ENCODE peak calls at places on chromosome 18, in six cellular contexts. One of them, this sample, is unnamed. For H3K4me1, the result is how much of the 10 kb centered on the place peaks cover.

GRCh38 chr18:13611616-13612110 is 114.7 kb downstream of the FAM210A start:
- DNase-seq in A549: no peak
- DNase-seq in astrocyte: peak
- DNase-seq in Peyer's patch: peak
- DNase-seq in pancreas: no peak
- DNase-seq in psoas muscle: peak
- DNase-seq in this sample: no peak

GRCh38 chr18:23226930-23227728 is 91.8 kb downstream of the CABLES1 start:
- DNase-seq in Peyer's patch: no peak
- DNase-seq in psoas muscle: peak
- DNase-seq in astrocyte: peak
- DNase-seq in A549: no peak
- DNase-seq in pancreas: no peak
- DNase-seq in this sample: no peak

GRCh38 chr18:75111673-75112485 is 97.1 kb downstream of the PTGR3 start:
- DNase-seq in psoas muscle: no peak
- DNase-seq in A549: no peak
- DNase-seq in astrocyte: no peak
- DNase-seq in Peyer's patch: peak
- DNase-seq in pancreas: no peak
- DNase-seq in this sample: peak

GRCh38 chr18:80034852-80035406 is 695 bp downstream of the RBFA start:
- DNase-seq in A549: no peak
- DNase-seq in psoas muscle: no peak
- DNase-seq in astrocyte: no peak
- DNase-seq in Peyer's patch: no peak
- DNase-seq in pancreas: no peak
- DNase-seq in this sample: no peak

GRCh38 chr18:13452448-13452811 is 233.9 kb downstream of the LDLRAD4 start:
- DNase-seq in A549: peak
- DNase-seq in pancreas: no peak
- DNase-seq in psoas muscle: peak
- DNase-seq in Peyer's patch: no peak
- DNase-seq in astrocyte: peak
- DNase-seq in this sample: no peak

GRCh38 chr18:73975266-73975665 is 172.4 kb downstream of the FBXO15 start:
- DNase-seq in Peyer's patch: no peak
- DNase-seq in pancreas: no peak
- DNase-seq in astrocyte: peak
- DNase-seq in A549: no peak
- DNase-seq in psoas muscle: no peak
- DNase-seq in this sample: no peak

GRCh38 chr18:52283927-52284326 is 56.1 kb upstream of the DCC start:
- DNase-seq in psoas muscle: no peak
- DNase-seq in pancreas: no peak
- DNase-seq in Peyer's patch: no peak
- DNase-seq in astrocyte: no peak
- DNase-seq in A549: no peak
- DNase-seq in this sample: no peak

GRCh38 chr18:60740313-60740712 is 367.7 kb upstream of the MC4R start:
- DNase-seq in pancreas: no peak
- DNase-seq in Peyer's patch: no peak
- DNase-seq in astrocyte: no peak
- DNase-seq in A549: no peak
- DNase-seq in psoas muscle: no peak
- DNase-seq in this sample: no peak

GRCh38 chr18:79395761-79396404 is at the start of gene NFATC1:
- DNase-seq in astrocyte: peak
- DNase-seq in psoas muscle: peak
- DNase-seq in Peyer's patch: peak
- DNase-seq in pancreas: peak
- DNase-seq in A549: peak
- DNase-seq in this sample: no peak

GRCh38 chr18:9823805-9824473 is 61.8 kb upstream of the TXNDC2 start:
- DNase-seq in A549: no peak
- DNase-seq in psoas muscle: no peak
- DNase-seq in astrocyte: peak
- DNase-seq in Peyer's patch: no peak
- DNase-seq in pancreas: no peak
- DNase-seq in this sample: no peak

GRCh38 chr18:68623342-68623741 is 91.6 kb downstream of the TMX3 start:
- DNase-seq in A549: peak
- DNase-seq in astrocyte: peak
- DNase-seq in pancreas: peak
- DNase-seq in Peyer's patch: no peak
- DNase-seq in psoas muscle: peak
- DNase-seq in this sample: no peak

GRCh38 chr18:28088477-28088876 is 88.5 kb downstream of the CDH2 start:
- DNase-seq in psoas muscle: no peak
- DNase-seq in A549: no peak
- DNase-seq in astrocyte: no peak
- DNase-seq in Peyer's patch: no peak
- DNase-seq in pancreas: no peak
- DNase-seq in this sample: no peak

GRCh38 chr18:47204908-47205522 is 28.9 kb upstream of the IER3IP1 start:
- DNase-seq in Peyer's patch: peak
- DNase-seq in astrocyte: no peak
- DNase-seq in psoas muscle: no peak
- DNase-seq in pancreas: peak
- DNase-seq in A549: peak
- DNase-seq in this sample: no peak

GRCh38 chr18:6509417-6510198 is 94.9 kb upstream of the L3MBTL4 start:
- DNase-seq in A549: no peak
- DNase-seq in psoas muscle: no peak
- DNase-seq in astrocyte: no peak
- DNase-seq in pancreas: no peak
- DNase-seq in Peyer's patch: no peak
- DNase-seq in this sample: no peak

GRCh38 chr18:61546598-61546997 is 213.4 kb downstream of the CDH20 start:
- DNase-seq in A549: no peak
- DNase-seq in astrocyte: peak
- DNase-seq in Peyer's patch: no peak
- DNase-seq in pancreas: no peak
- DNase-seq in psoas muscle: no peak
- DNase-seq in this sample: no peak

GRCh38 chr18:79615091-79615490 is 64.5 kb upstream of the CTDP1 start:
- DNase-seq in psoas muscle: no peak
- DNase-seq in pancreas: no peak
- DNase-seq in A549: no peak
- DNase-seq in astrocyte: no peak
- DNase-seq in Peyer's patch: peak
- DNase-seq in this sample: no peak

GRCh38 chr18:79047556-79048244 is 21.5 kb upstream of the ATP9B start:
- DNase-seq in astrocyte: no peak
- DNase-seq in A549: no peak
- DNase-seq in Peyer's patch: no peak
- DNase-seq in pancreas: no peak
- DNase-seq in psoas muscle: no peak
- DNase-seq in this sample: no peak

GRCh38 chr18:68714356-68714706 is 577 bp downstream of the TMX3 start:
- DNase-seq in astrocyte: no peak
- DNase-seq in Peyer's patch: no peak
- DNase-seq in A549: no peak
- DNase-seq in psoas muscle: no peak
- DNase-seq in pancreas: no peak
- DNase-seq in this sample: no peak

GRCh38 chr18:68701353-68701752 is 13.6 kb downstream of the TMX3 start:
- DNase-seq in pancreas: no peak
- DNase-seq in psoas muscle: no peak
- DNase-seq in A549: no peak
- DNase-seq in astrocyte: no peak
- DNase-seq in Peyer's patch: no peak
- DNase-seq in this sample: no peak

GRCh38 chr18:5462227-5462626 is 81.6 kb downstream of the EPB41L3 start:
- DNase-seq in astrocyte: no peak
- DNase-seq in A549: no peak
- DNase-seq in Peyer's patch: no peak
- DNase-seq in pancreas: no peak
- DNase-seq in psoas muscle: no peak
- DNase-seq in this sample: no peak

GRCh38 chr18:31138709-31139108 is 23.9 kb downstream of the DSC1 start:
- DNase-seq in Peyer's patch: no peak
- DNase-seq in astrocyte: no peak
- DNase-seq in pancreas: no peak
- DNase-seq in A549: no peak
- DNase-seq in psoas muscle: no peak
- DNase-seq in this sample: no peak

GRCh38 chr18:58309610-58310239 is 265.7 kb downstream of the NEDD4L start:
- DNase-seq in Peyer's patch: no peak
- DNase-seq in astrocyte: no peak
- DNase-seq in psoas muscle: no peak
- DNase-seq in A549: no peak
- DNase-seq in pancreas: no peak
- DNase-seq in this sample: no peak

GRCh38 chr18:58309099-58309498 is 265.1 kb downstream of the NEDD4L start:
- DNase-seq in pancreas: no peak
- DNase-seq in astrocyte: no peak
- DNase-seq in psoas muscle: no peak
- DNase-seq in A549: no peak
- DNase-seq in Peyer's patch: no peak
- DNase-seq in this sample: no peak

GRCh38 chr18:58310517-58310916 is 266.5 kb downstream of the NEDD4L start:
- DNase-seq in Peyer's patch: peak
- DNase-seq in psoas muscle: peak
- DNase-seq in A549: no peak
- DNase-seq in pancreas: peak
- DNase-seq in astrocyte: peak
- DNase-seq in this sample: no peak

GRCh38 chr18:58313491-58314032 is 269.5 kb downstream of the NEDD4L start:
- DNase-seq in pancreas: peak
- DNase-seq in A549: no peak
- DNase-seq in astrocyte: no peak
- DNase-seq in psoas muscle: no peak
- DNase-seq in Peyer's patch: no peak
- DNase-seq in this sample: no peak

DNA sequence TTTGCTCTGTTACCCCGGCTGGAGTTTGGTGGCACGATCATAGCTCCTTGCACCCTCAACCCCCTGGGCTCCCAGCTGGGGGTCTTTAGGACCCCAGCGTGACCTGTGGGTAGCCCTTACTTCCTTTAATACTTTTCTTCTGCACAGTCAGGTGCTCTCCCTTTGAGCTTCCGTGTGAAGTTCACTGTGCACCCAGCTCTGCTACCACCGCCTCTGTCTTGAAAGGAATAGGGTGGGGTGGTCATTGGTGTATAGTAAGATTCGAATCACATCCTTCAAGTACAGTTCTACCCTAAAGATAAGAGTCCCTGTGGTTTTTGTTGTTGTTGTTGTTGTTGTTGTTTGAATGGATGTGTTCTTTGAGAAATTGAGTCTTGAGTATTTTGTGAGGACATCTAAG is 267.4 kb downstream of the NEDD4L start:
- DNase-seq in A549: no peak
- DNase-seq in Peyer's patch: no peak
- DNase-seq in psoas muscle: no peak
- DNase-seq in astrocyte: no peak
- DNase-seq in pancreas: no peak
- DNase-seq in this sample: no peak
- H3K27ac ChIP-seq in A549: no peak
- H3K27ac ChIP-seq in Peyer's patch: no peak
- H3K27ac ChIP-seq in psoas muscle: peak
- H3K27ac ChIP-seq in astrocyte: no peak
- H3K27ac ChIP-seq in pancreas: peak
- H3K27ac ChIP-seq in this sample: no peak

DNA sequence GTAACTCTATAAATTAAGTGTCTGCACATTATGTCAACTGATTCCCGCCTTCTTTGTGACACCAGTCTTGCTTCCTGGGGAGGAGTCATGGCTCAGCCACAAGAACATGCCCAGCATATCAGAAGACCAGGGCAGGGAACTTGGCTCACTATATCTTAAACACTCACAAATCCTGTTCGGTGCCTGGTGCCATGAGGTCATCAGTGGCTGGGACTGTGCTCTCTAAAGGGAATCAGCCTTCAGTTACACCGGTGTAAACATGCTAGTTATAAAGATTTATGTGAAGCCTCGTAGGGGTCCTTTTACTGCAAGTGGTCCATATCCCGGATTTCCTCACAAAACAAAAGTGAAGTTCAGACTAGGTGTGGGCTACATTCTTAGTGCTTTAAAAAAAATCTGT is 73.1 kb upstream of the ZNF521 start:
- DNase-seq in psoas muscle: no peak
- DNase-seq in A549: no peak
- DNase-seq in pancreas: no peak
- DNase-seq in astrocyte: no peak
- DNase-seq in Peyer's patch: no peak
- DNase-seq in this sample: no peak
- H3K4me1 ChIP-seq in psoas muscle: under half
- H3K4me1 ChIP-seq in A549: under half
- H3K4me1 ChIP-seq in pancreas: under half
- H3K4me1 ChIP-seq in astrocyte: under half
- H3K4me1 ChIP-seq in Peyer's patch: under half
- H3K4me1 ChIP-seq in this sample: under half

GRCh38 chr18:50862401-50862800 is 16.5 kb upstream of the ME2 start:
- DNase-seq in Peyer's patch: no peak
- DNase-seq in astrocyte: no peak
- DNase-seq in A549: no peak
- DNase-seq in pancreas: no peak
- DNase-seq in psoas muscle: no peak
- DNase-seq in this sample: no peak

GRCh38 chr18:50863840-50864239 is 15.1 kb upstream of the ME2 start:
- DNase-seq in psoas muscle: no peak
- DNase-seq in astrocyte: no peak
- DNase-seq in pancreas: no peak
- DNase-seq in Peyer's patch: no peak
- DNase-seq in A549: no peak
- DNase-seq in this sample: no peak

GRCh38 chr18:50857694-50858093 is 21.2 kb upstream of the ME2 start:
- DNase-seq in pancreas: no peak
- DNase-seq in psoas muscle: no peak
- DNase-seq in A549: peak
- DNase-seq in Peyer's patch: no peak
- DNase-seq in astrocyte: no peak
- DNase-seq in this sample: no peak

GRCh38 chr18:50859793-50860192 is 19.1 kb upstream of the ME2 start:
- DNase-seq in pancreas: no peak
- DNase-seq in astrocyte: no peak
- DNase-seq in psoas muscle: no peak
- DNase-seq in A549: no peak
- DNase-seq in Peyer's patch: no peak
- DNase-seq in this sample: no peak

GRCh38 chr18:50861617-50862016 is 17.3 kb upstream of the ME2 start:
- DNase-seq in A549: no peak
- DNase-seq in astrocyte: no peak
- DNase-seq in pancreas: no peak
- DNase-seq in psoas muscle: no peak
- DNase-seq in Peyer's patch: no peak
- DNase-seq in this sample: no peak
- H3K27ac ChIP-seq in A549: no peak
- H3K27ac ChIP-seq in astrocyte: no peak
- H3K27ac ChIP-seq in pancreas: no peak
- H3K27ac ChIP-seq in psoas muscle: no peak
- H3K27ac ChIP-seq in Peyer's patch: no peak
- H3K27ac ChIP-seq in this sample: no peak

DNA sequence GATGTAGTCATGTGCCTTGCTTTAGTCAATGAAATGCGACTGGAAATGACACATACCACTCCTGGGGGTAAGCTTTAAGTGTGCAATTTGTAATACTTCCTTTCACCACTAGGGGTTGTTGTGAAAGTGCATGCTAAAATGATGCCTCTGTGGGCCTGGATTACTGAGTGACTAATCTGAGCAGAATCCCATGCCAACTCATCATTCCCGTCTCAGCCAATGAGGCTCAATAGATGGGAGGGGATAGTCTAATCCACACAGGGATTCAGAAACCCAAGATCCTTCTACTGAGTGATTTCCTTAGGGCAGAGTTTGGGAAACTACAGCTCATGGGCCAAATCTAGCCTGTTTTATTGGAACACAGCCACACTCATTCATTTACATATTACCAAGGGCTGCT is 54.0 kb downstream of the HRH4 start:
- DNase-seq in A549: peak
- DNase-seq in psoas muscle: no peak
- DNase-seq in Peyer's patch: no peak
- DNase-seq in pancreas: no peak
- DNase-seq in astrocyte: peak
- DNase-seq in this sample: no peak
- H3K4me1 ChIP-seq in A549: under half
- H3K4me1 ChIP-seq in psoas muscle: under half
- H3K4me1 ChIP-seq in Peyer's patch: under half
- H3K4me1 ChIP-seq in pancreas: under half
- H3K4me1 ChIP-seq in astrocyte: under half
- H3K4me1 ChIP-seq in this sample: under half